ENCODE peak calls at places on chromosomes 11 and 22, in seven cellular contexts. R, D, I, A, S, C and B are unnamed samples.

GRCh38 chr11:31005202-31005601 is 364.3 kb downstream of the DCDC1 start:
- DNase-seq in R (no peak), D (no peak), I (no peak), A (no peak), S (no peak), C (no peak), B (no peak)

GRCh38 chr22:40714514-40714966 is 35.3 kb downstream of the MCHR1 start:
- DNase-seq in R (no peak), D (peak; percentile 90), I (no peak), A (no peak), S (no peak), C (no peak), B (peak; percentile 54)

GRCh38 chr11:67120881-67121710 is 2.0 kb downstream of the KDM2A start:
- DNase-seq in R (peak; percentile 30), D (peak; percentile 36), I (no peak), A (no peak), S (no peak), C (peak; percentile 12), B (no peak)

GRCh38 chr22:20807315-20807752 is 33.4 kb downstream of the SERPIND1 start:
- DNase-seq in R (no peak), D (peak; percentile 81), I (no peak), A (no peak), S (no peak), C (no peak), B (peak; percentile 15)

GRCh38 chr22:40518840-40519239 is 117.7 kb downstream of the MRTFA start:
- DNase-seq in R (no peak), D (no peak), I (no peak), A (no peak), S (no peak), C (no peak), B (no peak)

GRCh38 chr11:102868359-102868758 is 6.4 kb downstream of the MMP12 start:
- DNase-seq in R (no peak), D (peak; percentile 62), I (no peak), A (no peak), S (no peak), C (no peak), B (no peak)

GRCh38 chr22:38941488-38941987 is 15.9 kb upstream of the APOBEC3A start:
- DNase-seq in R (no peak), D (peak; percentile 11), I (no peak), A (no peak), S (peak; percentile 44), C (peak; percentile 37), B (no peak)

GRCh38 chr11:133175111-133175510 is 357.2 kb downstream of the OPCML start:
- DNase-seq in R (no peak), D (no peak), I (no peak), A (no peak), S (no peak), C (no peak), B (no peak)

GRCh38 chr11:93160808-93161207 is 37.0 kb downstream of the SLC36A4 start:
- DNase-seq in R (no peak), D (no peak), I (no peak), A (no peak), S (no peak), C (no peak), B (no peak)

GRCh38 chr22:28779833-28780232 is 7.3 kb downstream of the CCDC117 start:
- DNase-seq in R (no peak), D (no peak), I (no peak), A (no peak), S (no peak), C (no peak), B (no peak)

GRCh38 chr11:1208361-1209261 is 14.3 kb upstream of the MUC5B start:
- DNase-seq in R (peak; percentile 44), D (no peak), I (peak; percentile 9), A (no peak), S (no peak), C (no peak), B (no peak)

GRCh38 chr11:124072147-124072546 is 31.0 kb upstream of the OR10G7 start:
- DNase-seq in R (no peak), D (no peak), I (no peak), A (no peak), S (no peak), C (no peak), B (no peak)

GRCh38 chr11:3049430-3050243 is 7.6 kb downstream of the CARS1 start:
- DNase-seq in R (peak; percentile 86), D (peak; percentile 97), I (peak; percentile 39), A (peak; percentile 57), S (no peak), C (peak; percentile 48), B (peak; percentile 98)

GRCh38 chr11:106585061-106585460 is 433.2 kb downstream of the GUCY1A2 start:
- DNase-seq in R (no peak), D (peak; percentile 20), I (peak; percentile 1), A (no peak), S (no peak), C (no peak), B (peak; percentile 16)

GRCh38 chr11:111427471-111427912 is 48.4 kb upstream of the POU2AF1 start:
- DNase-seq in R (no peak), D (no peak), I (peak; percentile 59), A (no peak), S (no peak), C (no peak), B (no peak)

GRCh38 chr11:18775492-18776292 is 15.9 kb downstream of the PTPN5 start:
- DNase-seq in R (peak; percentile 80), D (no peak), I (peak; percentile 76), A (peak; percentile 10), S (no peak), C (peak; percentile 40), B (peak; percentile 67)

GRCh38 chr22:38353701-38354100 is 36.5 kb upstream of the CSNK1E start:
- DNase-seq in R (peak; percentile 51), D (no peak), I (no peak), A (no peak), S (no peak), C (no peak), B (no peak)

GRCh38 chr11:20364412-20364792 is 888 bp downstream of the HTATIP2 start:
- DNase-seq in R (no peak), D (no peak), I (no peak), A (no peak), S (no peak), C (no peak), B (no peak)

GRCh38 chr11:15170170-15170569 is 55.4 kb downstream of the INSC start:
- DNase-seq in R (no peak), D (peak; percentile 6), I (no peak), A (no peak), S (no peak), C (no peak), B (no peak)

GRCh38 chr11:19921976-19922688 is 209.5 kb downstream of the NAV2 start:
- DNase-seq in R (no peak), D (peak; percentile 41), I (no peak), A (no peak), S (no peak), C (no peak), B (no peak)

GRCh38 chr11:94525933-94526332 is 13.7 kb downstream of the C11orf97 start:
- DNase-seq in R (peak; percentile 86), D (peak; percentile 79), I (no peak), A (no peak), S (no peak), C (no peak), B (peak; percentile 26)

GRCh38 chr11:76419896-76420295 is 24.9 kb upstream of the EMSY start:
- DNase-seq in R (no peak), D (no peak), I (no peak), A (no peak), S (no peak), C (no peak), B (no peak)

GRCh38 chr11:30860970-30861369 is 274.8 kb upstream of the MPPED2 start:
- DNase-seq in R (no peak), D (no peak), I (peak; percentile 2), A (no peak), S (no peak), C (no peak), B (no peak)

GRCh38 chr11:5986885-5987284 is at the start of gene OR52L1:
- DNase-seq in R (no peak), D (no peak), I (no peak), A (no peak), S (no peak), C (no peak), B (no peak)

GRCh38 chr11:119416606-119417580 is 6.1 kb downstream of the THY1 start:
- DNase-seq in R (no peak), D (peak; percentile 81), I (no peak), A (no peak), S (no peak), C (no peak), B (no peak)

GRCh38 chr11:85752890-85753581 is 57.9 kb downstream of the SYTL2 start:
- DNase-seq in R (no peak), D (no peak), I (no peak), A (peak; percentile 77), S (peak; percentile 75), C (peak; percentile 89), B (no peak)